ENCODE peak calls at places on chromosome X, in seven cellular contexts. S is adrenal gland; H is uterus; N is CD8-positive, alpha-beta T cell; D is cardiac muscle cell; Z is neural progenitor cell; X is colonic mucosa. U is an unnamed sample.

GRCh38 chrX:107626481-107626880 is 1.8 kb upstream of the PRPS1 start:
- DNase-seq in D (no peak), N (no peak), Z (no peak), S (no peak), X (no peak), H (no peak), U (no peak)

GRCh38 chrX:19772759-19773623 is 114.4 kb downstream of the SH3KBP1 start:
- DNase-seq in N (no peak), D (no peak), S (no peak), Z (no peak), H (no peak), X (no peak), U (peak; percentile 65)

GRCh38 chrX:40145670-40146470 is 48.1 kb upstream of the BCOR start:
- DNase-seq in D (no peak), X (no peak), N (no peak), Z (peak; percentile 39), H (no peak), S (no peak), U (peak; percentile 13)

GRCh38 chrX:52265713-52266112 is 81.0 kb downstream of the MAGED4 start:
- DNase-seq in N (no peak), X (no peak), H (no peak), D (no peak), Z (peak; percentile 58), S (no peak), U (no peak)

GRCh38 chrX:15973299-15973698 is 118.7 kb upstream of the AP1S2 start:
- DNase-seq in X (peak; percentile 20), D (peak; percentile 39), Z (peak; percentile 63), N (no peak), S (peak; percentile 28), H (no peak), U (peak; percentile 59)

GRCh38 chrX:108309144-108309543 is 129.1 kb downstream of the COL4A6 start:
- DNase-seq in D (peak; percentile 75), H (no peak), Z (no peak), X (no peak), N (no peak), S (no peak), U (no peak)

GRCh38 chrX:20218809-20219505 is 47.8 kb downstream of the RPS6KA3 start:
- DNase-seq in X (peak; percentile 25), D (peak; percentile 30), N (no peak), H (peak; percentile 15), S (no peak), Z (peak; percentile 3), U (peak; percentile 86)

GRCh38 chrX:71671043-71671829 is 3.9 kb downstream of the LOC101059915 start:
- DNase-seq in S (no peak), Z (no peak), H (no peak), X (no peak), N (no peak), D (no peak), U (no peak)

GRCh38 chrX:107628662-107629532 is 587 bp downstream of the PRPS1 start:
- DNase-seq in S (peak; percentile 33), X (peak; percentile 31), H (peak; percentile 29), N (peak; percentile 36), Z (peak; percentile 63), D (peak; percentile 30), U (peak; percentile 35)

GRCh38 chrX:153381684-153382532 is 19.2 kb downstream of the PNMA6E start:
- DNase-seq in X (no peak), D (peak; percentile 95), Z (peak; percentile 43), H (peak; percentile 31), S (peak; percentile 80), N (no peak), U (peak; percentile 85)

GRCh38 chrX:115939070-115939469 is 231.5 kb upstream of the AGTR2 start:
- DNase-seq in D (no peak), X (no peak), N (no peak), S (no peak), H (no peak), Z (no peak), U (no peak)

GRCh38 chrX:18574591-18574990 is 97.3 kb downstream of the RS1 start:
- DNase-seq in H (peak; percentile 49), S (peak; percentile 52), X (no peak), N (no peak), D (peak; percentile 72), Z (no peak), U (peak; percentile 65)

GRCh38 chrX:49249616-49250015 is 14.3 kb downstream of the CCDC22 start:
- DNase-seq in H (no peak), Z (no peak), S (no peak), N (no peak), X (no peak), D (no peak), U (no peak)

GRCh38 chrX:67693928-67694327 is 150.1 kb downstream of the AR start:
- DNase-seq in S (no peak), N (no peak), Z (no peak), X (no peak), D (peak; percentile 12), H (no peak), U (no peak)

GRCh38 chrX:18875256-18875878 is 108.5 kb downstream of the PHKA2 start:
- DNase-seq in D (no peak), X (no peak), Z (no peak), H (no peak), S (no peak), N (no peak), U (no peak)

GRCh38 chrX:68420559-68420958 is 12.7 kb downstream of the OPHN1 start:
- DNase-seq in Z (no peak), N (no peak), D (peak; percentile 48), H (no peak), X (no peak), S (no peak), U (no peak)

GRCh38 chrX:47283015-47283771 is 50.4 kb downstream of the USP11 start:
- DNase-seq in Z (no peak), D (peak; percentile 75), H (peak; percentile 74), X (no peak), S (peak; percentile 37), N (no peak), U (no peak)

GRCh38 chrX:148871422-148872152 is 371.2 kb downstream of the AFF2 start:
- DNase-seq in H (no peak), X (no peak), S (no peak), Z (no peak), N (no peak), D (peak; percentile 87), U (peak; percentile 4)

GRCh38 chrX:77918568-77918967 is 8.1 kb downstream of the ATP7A start:
- DNase-seq in N (no peak), D (peak; percentile 62), H (no peak), Z (no peak), X (no peak), S (no peak), U (no peak)

GRCh38 chrX:16786139-16786790 is at the start of gene TXLNG:
- DNase-seq in N (peak; percentile 97), D (peak; percentile 99), X (peak; percentile 99), Z (peak; percentile 100), S (peak; percentile 100), H (peak; percentile 99), U (peak; percentile 99)

DNA sequence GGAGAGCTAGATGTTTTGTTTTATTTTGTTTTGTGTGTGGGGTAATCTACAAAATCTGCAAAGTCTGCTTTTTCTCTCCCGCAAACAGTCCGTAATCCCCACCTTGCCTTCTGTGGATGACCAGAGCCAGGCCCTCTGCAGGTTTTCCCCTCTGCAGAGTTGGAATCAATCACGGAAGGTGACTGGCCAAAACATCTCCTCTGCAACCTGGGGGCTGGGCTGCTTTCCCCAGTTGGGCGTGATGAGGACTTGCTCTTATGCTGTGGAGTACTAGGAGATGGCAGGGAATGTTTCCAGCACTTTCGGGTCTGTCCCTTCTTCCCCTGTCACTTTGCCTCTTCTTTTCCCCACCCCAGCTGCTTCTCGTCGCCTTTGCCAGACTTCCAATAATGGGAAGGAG is 1.1 kb downstream of the TMEM35A start:
- DNase-seq in N (no peak), S (no peak), Z (peak; percentile 10), D (no peak), X (no peak), H (no peak), U (no peak)
- H3K4me3 ChIP-seq in N (no peak overlapping the region), S (no peak overlapping the region), Z (peak overlapping the region; percentile 79), D (peak overlapping the region; percentile 34), X (peak overlapping the region; percentile 34), H (peak overlapping the region; percentile 35), U (no peak overlapping the region)

DNA sequence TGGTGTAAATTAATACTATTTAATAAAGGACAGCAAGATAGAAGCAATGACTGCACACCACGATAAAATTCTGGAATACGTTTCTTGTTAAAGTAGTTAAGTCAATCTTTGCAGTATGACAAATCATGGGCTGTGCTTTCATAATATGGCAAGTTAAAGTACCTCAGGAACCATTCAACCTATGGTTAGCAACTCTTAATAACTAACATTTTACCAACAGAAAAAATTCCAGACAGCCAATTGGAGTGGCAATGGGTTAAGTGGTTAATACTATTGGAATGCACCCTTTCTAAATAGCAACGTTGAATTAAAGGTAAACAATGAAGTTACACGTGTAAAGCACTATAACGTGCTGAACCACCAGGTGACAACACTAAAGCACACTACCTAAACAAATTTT is 72.4 kb upstream of the ZCCHC13 start:
- DNase-seq in X (no peak), D (no peak), H (no peak), S (no peak), Z (no peak), N (no peak), U (no peak)
- H3K27ac ChIP-seq in X (no peak overlapping the region), D (no peak overlapping the region), H (no peak overlapping the region), S (no peak overlapping the region), Z (no peak overlapping the region), N (no peak overlapping the region), U (peak overlapping the region; percentile 92)

DNA sequence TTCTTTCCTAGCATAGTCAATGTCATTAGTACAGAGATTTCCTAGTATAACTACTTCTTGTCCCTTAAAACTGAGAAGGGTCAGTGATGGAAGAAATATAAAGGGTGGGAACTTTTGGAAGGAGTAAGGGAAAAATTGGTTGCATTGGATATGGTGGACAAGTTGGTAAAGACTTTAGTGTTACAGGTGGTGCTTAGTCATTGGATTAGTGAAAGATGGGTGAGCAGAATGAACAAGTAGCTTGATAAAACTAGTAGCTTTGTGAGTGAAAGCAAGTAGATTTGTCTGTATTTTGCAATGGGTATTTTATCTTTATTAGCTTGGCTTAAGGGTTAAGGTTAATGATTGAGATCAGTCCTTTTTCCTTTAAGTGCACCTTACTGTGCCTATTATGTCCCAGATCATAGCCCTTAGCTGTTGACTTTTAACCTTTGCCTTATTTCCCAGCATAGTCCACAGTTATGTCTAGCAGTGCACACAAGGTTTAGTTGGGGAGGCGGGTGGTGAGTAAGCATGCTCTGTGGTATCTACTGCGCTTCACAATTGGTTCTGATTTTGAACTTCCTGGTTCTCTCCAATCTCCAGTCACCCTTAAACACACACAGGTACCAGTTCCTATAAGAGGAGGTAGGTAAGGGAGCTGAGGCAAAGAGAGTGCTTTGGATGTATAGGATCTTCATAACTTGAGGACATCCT is 9.5 kb downstream of the WDR44 start:
- DNase-seq in X (no peak), Z (no peak), S (no peak), D (no peak), N (no peak), H (no peak), U (no peak)
- H3K4me1 ChIP-seq in X (no peaks in the 10 kb centered on the region), Z (peaks cover 7% of the 10 kb centered on the region), S (peaks cover 27% of the 10 kb centered on the region), D (peaks cover 3% of the 10 kb centered on the region), N (peaks cover 27% of the 10 kb centered on the region), H (no peaks in the 10 kb centered on the region), U (no peaks in the 10 kb centered on the region)

GRCh38 chrX:137573356-137574101 is 7.6 kb downstream of the ZIC3 start:
- DNase-seq in N (no peak), X (no peak), S (no peak), Z (peak; percentile 92), H (no peak), D (no peak), U (no peak)

GRCh38 chrX:137574102-137574783 is 8.3 kb downstream of the ZIC3 start:
- DNase-seq in Z (peak; percentile 81), X (no peak), S (no peak), H (no peak), N (no peak), D (no peak), U (no peak)

GRCh38 chrX:137574784-137575298 is 8.9 kb downstream of the ZIC3 start:
- DNase-seq in Z (peak; percentile 32), H (no peak), S (no peak), D (no peak), N (no peak), X (no peak), U (no peak)

GRCh38 chrX:137575596-137576255 is 9.8 kb downstream of the ZIC3 start:
- DNase-seq in D (no peak), Z (peak; percentile 41), N (no peak), X (no peak), S (no peak), H (no peak), U (no peak)
- H3K4me3 ChIP-seq in D (no peak overlapping the region), Z (peak overlapping the region; percentile 54), N (no peak overlapping the region), X (no peak overlapping the region), S (no peak overlapping the region), H (no peak overlapping the region), U (no peak overlapping the region)

U was measured in SJCRH30.